ENCODE peak calls at places on chromosomes 2 and 18, in seven cellular contexts. One of them, this sample, is unnamed.

GRCh38 chr18:11512096-11513030 is 97.0 kb upstream of the SLC35G4 start:
- DNase-seq in HFFc6: peak
- DNase-seq in GM13976: no peak
- DNase-seq in cardiac fibroblast: peak
- DNase-seq in OCI-LY7: peak
- DNase-seq in breast epithelium: no peak
- DNase-seq in fibroblast of lung: no peak
- DNase-seq in this sample: no peak

GRCh38 chr2:25951071-25951547 is 31.2 kb downstream of the KIF3C start:
- DNase-seq in HFFc6: peak
- DNase-seq in GM13976: peak
- DNase-seq in cardiac fibroblast: peak
- DNase-seq in OCI-LY7: peak
- DNase-seq in breast epithelium: peak
- DNase-seq in fibroblast of lung: peak
- DNase-seq in this sample: peak

GRCh38 chr2:46552086-46552485 is 72.7 kb downstream of the TMEM247 start:
- DNase-seq in HFFc6: no peak
- DNase-seq in GM13976: no peak
- DNase-seq in cardiac fibroblast: no peak
- DNase-seq in OCI-LY7: no peak
- DNase-seq in breast epithelium: no peak
- DNase-seq in fibroblast of lung: no peak
- DNase-seq in this sample: no peak

GRCh38 chr18:63138469-63139340 is 180.9 kb downstream of the BCL2 start:
- DNase-seq in HFFc6: no peak
- DNase-seq in GM13976: no peak
- DNase-seq in cardiac fibroblast: peak
- DNase-seq in OCI-LY7: peak
- DNase-seq in breast epithelium: no peak
- DNase-seq in fibroblast of lung: no peak
- DNase-seq in this sample: no peak

GRCh38 chr2:23425338-23425871 is 40.4 kb downstream of the KLHL29 start:
- DNase-seq in HFFc6: no peak
- DNase-seq in GM13976: no peak
- DNase-seq in cardiac fibroblast: no peak
- DNase-seq in OCI-LY7: no peak
- DNase-seq in breast epithelium: no peak
- DNase-seq in fibroblast of lung: no peak
- DNase-seq in this sample: no peak

GRCh38 chr2:203155406-203155805 is 83.4 kb upstream of the CYP20A1 start:
- DNase-seq in HFFc6: no peak
- DNase-seq in GM13976: no peak
- DNase-seq in cardiac fibroblast: no peak
- DNase-seq in OCI-LY7: peak
- DNase-seq in breast epithelium: no peak
- DNase-seq in fibroblast of lung: no peak
- DNase-seq in this sample: no peak

GRCh38 chr2:69831354-69831905 is 2.0 kb downstream of the GMCL1 start:
- DNase-seq in HFFc6: no peak
- DNase-seq in GM13976: no peak
- DNase-seq in cardiac fibroblast: no peak
- DNase-seq in OCI-LY7: no peak
- DNase-seq in breast epithelium: no peak
- DNase-seq in fibroblast of lung: peak
- DNase-seq in this sample: no peak

GRCh38 chr2:44077942-44078511 is 82.2 kb upstream of the LRPPRC start:
- DNase-seq in HFFc6: no peak
- DNase-seq in GM13976: no peak
- DNase-seq in cardiac fibroblast: no peak
- DNase-seq in OCI-LY7: no peak
- DNase-seq in breast epithelium: no peak
- DNase-seq in fibroblast of lung: no peak
- DNase-seq in this sample: no peak

GRCh38 chr2:204842731-204843490 is 297.6 kb downstream of the PARD3B start:
- DNase-seq in HFFc6: peak
- DNase-seq in GM13976: no peak
- DNase-seq in cardiac fibroblast: peak
- DNase-seq in OCI-LY7: no peak
- DNase-seq in breast epithelium: no peak
- DNase-seq in fibroblast of lung: peak
- DNase-seq in this sample: peak

GRCh38 chr2:162968306-162968705 is 129.7 kb upstream of the KCNH7 start:
- DNase-seq in HFFc6: no peak
- DNase-seq in GM13976: no peak
- DNase-seq in cardiac fibroblast: no peak
- DNase-seq in OCI-LY7: no peak
- DNase-seq in breast epithelium: no peak
- DNase-seq in fibroblast of lung: no peak
- DNase-seq in this sample: no peak

GRCh38 chr2:150127995-150128394 is 359.5 kb downstream of the RND3 start:
- DNase-seq in HFFc6: peak
- DNase-seq in GM13976: no peak
- DNase-seq in cardiac fibroblast: peak
- DNase-seq in OCI-LY7: no peak
- DNase-seq in breast epithelium: no peak
- DNase-seq in fibroblast of lung: peak
- DNase-seq in this sample: peak

GRCh38 chr18:73983970-73984369 is 163.7 kb downstream of the FBXO15 start:
- DNase-seq in HFFc6: no peak
- DNase-seq in GM13976: no peak
- DNase-seq in cardiac fibroblast: no peak
- DNase-seq in OCI-LY7: no peak
- DNase-seq in breast epithelium: no peak
- DNase-seq in fibroblast of lung: no peak
- DNase-seq in this sample: no peak

GRCh38 chr18:73979742-73980141 is 167.9 kb downstream of the FBXO15 start:
- DNase-seq in HFFc6: peak
- DNase-seq in GM13976: no peak
- DNase-seq in cardiac fibroblast: no peak
- DNase-seq in OCI-LY7: no peak
- DNase-seq in breast epithelium: no peak
- DNase-seq in fibroblast of lung: peak
- DNase-seq in this sample: no peak

GRCh38 chr18:73983496-73983895 is 164.1 kb downstream of the FBXO15 start:
- DNase-seq in HFFc6: no peak
- DNase-seq in GM13976: no peak
- DNase-seq in cardiac fibroblast: no peak
- DNase-seq in OCI-LY7: no peak
- DNase-seq in breast epithelium: no peak
- DNase-seq in fibroblast of lung: no peak
- DNase-seq in this sample: no peak

GRCh38 chr18:73975266-73975665 is 172.4 kb downstream of the FBXO15 start:
- DNase-seq in HFFc6: no peak
- DNase-seq in GM13976: no peak
- DNase-seq in cardiac fibroblast: peak
- DNase-seq in OCI-LY7: no peak
- DNase-seq in breast epithelium: no peak
- DNase-seq in fibroblast of lung: peak
- DNase-seq in this sample: no peak

GRCh38 chr18:73980289-73980979 is 167.2 kb downstream of the FBXO15 start:
- DNase-seq in HFFc6: no peak
- DNase-seq in GM13976: no peak
- DNase-seq in cardiac fibroblast: peak
- DNase-seq in OCI-LY7: no peak
- DNase-seq in breast epithelium: no peak
- DNase-seq in fibroblast of lung: peak
- DNase-seq in this sample: no peak
- TF ChIP-seq CTCF in HFFc6: peak
- TF ChIP-seq CTCF in GM13976: no peak
- TF ChIP-seq CTCF in cardiac fibroblast: peak
- TF ChIP-seq CTCF in OCI-LY7: peak
- TF ChIP-seq CTCF in breast epithelium: no peak
- TF ChIP-seq CTCF in fibroblast of lung: peak
- TF ChIP-seq CTCF in this sample: peak

GRCh38 chr2:232333361-232334135 is 45.0 kb upstream of the ALPP start:
- DNase-seq in HFFc6: no peak
- DNase-seq in GM13976: no peak
- DNase-seq in cardiac fibroblast: peak
- DNase-seq in OCI-LY7: peak
- DNase-seq in breast epithelium: peak
- DNase-seq in fibroblast of lung: no peak
- DNase-seq in this sample: no peak
- TF ChIP-seq CTCF in HFFc6: peak
- TF ChIP-seq CTCF in GM13976: peak
- TF ChIP-seq CTCF in cardiac fibroblast: peak
- TF ChIP-seq CTCF in OCI-LY7: peak
- TF ChIP-seq CTCF in breast epithelium: no peak
- TF ChIP-seq CTCF in fibroblast of lung: peak
- TF ChIP-seq CTCF in this sample: peak

DNA sequence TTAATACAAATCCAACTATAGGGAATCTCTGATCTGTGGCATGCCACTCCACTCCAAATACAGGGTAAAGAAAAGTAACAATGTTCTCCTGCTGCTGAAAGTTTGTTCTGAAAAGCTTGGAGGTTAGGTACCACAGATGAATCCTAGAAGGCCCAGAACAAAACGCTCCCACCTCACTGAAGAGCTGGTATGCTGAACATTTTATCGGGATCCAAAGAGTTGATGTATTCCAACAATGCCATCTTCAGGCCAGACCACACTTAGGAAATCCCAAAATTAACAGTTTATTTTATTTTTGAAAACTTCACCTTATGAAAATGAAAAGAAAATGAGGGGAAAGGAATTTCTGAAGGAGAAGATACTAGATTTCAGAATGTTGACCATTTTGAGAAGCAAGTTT is 145.1 kb upstream of the CDH19 start:
- DNase-seq in HFFc6: no peak
- DNase-seq in GM13976: no peak
- DNase-seq in cardiac fibroblast: peak
- DNase-seq in OCI-LY7: no peak
- DNase-seq in breast epithelium: no peak
- DNase-seq in fibroblast of lung: peak
- DNase-seq in this sample: no peak
- TF ChIP-seq CTCF in HFFc6: no peak
- TF ChIP-seq CTCF in GM13976: no peak
- TF ChIP-seq CTCF in cardiac fibroblast: peak
- TF ChIP-seq CTCF in OCI-LY7: no peak
- TF ChIP-seq CTCF in breast epithelium: no peak
- TF ChIP-seq CTCF in fibroblast of lung: no peak
- TF ChIP-seq CTCF in this sample: peak

DNA sequence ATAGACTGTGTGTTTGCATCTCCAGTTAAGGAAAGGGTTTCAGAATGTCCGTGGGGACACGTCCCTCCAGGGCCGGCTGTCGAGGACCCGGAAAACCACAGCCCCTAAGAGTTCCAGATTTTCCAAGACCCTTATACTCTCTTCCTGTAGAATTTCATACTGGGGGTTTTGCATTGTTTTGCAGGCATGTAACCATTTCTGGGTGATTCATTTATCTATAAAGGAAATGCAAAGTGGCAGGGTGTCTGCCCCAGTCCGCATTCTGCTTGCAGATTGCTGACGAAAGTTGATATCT is 8.5 kb downstream of the SP9 start:
- DNase-seq in HFFc6: no peak
- DNase-seq in GM13976: no peak
- DNase-seq in cardiac fibroblast: no peak
- DNase-seq in OCI-LY7: no peak
- DNase-seq in breast epithelium: no peak
- DNase-seq in fibroblast of lung: no peak
- DNase-seq in this sample: no peak
- TF ChIP-seq CTCF in HFFc6: no peak
- TF ChIP-seq CTCF in GM13976: no peak
- TF ChIP-seq CTCF in cardiac fibroblast: no peak
- TF ChIP-seq CTCF in OCI-LY7: no peak
- TF ChIP-seq CTCF in breast epithelium: no peak
- TF ChIP-seq CTCF in fibroblast of lung: no peak
- TF ChIP-seq CTCF in this sample: no peak

GRCh38 chr18:51097046-51097822 is 67.2 kb downstream of the SMAD4 start:
- DNase-seq in HFFc6: no peak
- DNase-seq in GM13976: no peak
- DNase-seq in cardiac fibroblast: no peak
- DNase-seq in OCI-LY7: no peak
- DNase-seq in breast epithelium: no peak
- DNase-seq in fibroblast of lung: no peak
- DNase-seq in this sample: no peak

GRCh38 chr18:51098513-51098912 is 68.5 kb downstream of the SMAD4 start:
- DNase-seq in HFFc6: no peak
- DNase-seq in GM13976: no peak
- DNase-seq in cardiac fibroblast: no peak
- DNase-seq in OCI-LY7: no peak
- DNase-seq in breast epithelium: no peak
- DNase-seq in fibroblast of lung: no peak
- DNase-seq in this sample: no peak

GRCh38 chr18:51098082-51098481 is 68.1 kb downstream of the SMAD4 start:
- DNase-seq in HFFc6: no peak
- DNase-seq in GM13976: no peak
- DNase-seq in cardiac fibroblast: no peak
- DNase-seq in OCI-LY7: no peak
- DNase-seq in breast epithelium: no peak
- DNase-seq in fibroblast of lung: no peak
- DNase-seq in this sample: no peak

DNA sequence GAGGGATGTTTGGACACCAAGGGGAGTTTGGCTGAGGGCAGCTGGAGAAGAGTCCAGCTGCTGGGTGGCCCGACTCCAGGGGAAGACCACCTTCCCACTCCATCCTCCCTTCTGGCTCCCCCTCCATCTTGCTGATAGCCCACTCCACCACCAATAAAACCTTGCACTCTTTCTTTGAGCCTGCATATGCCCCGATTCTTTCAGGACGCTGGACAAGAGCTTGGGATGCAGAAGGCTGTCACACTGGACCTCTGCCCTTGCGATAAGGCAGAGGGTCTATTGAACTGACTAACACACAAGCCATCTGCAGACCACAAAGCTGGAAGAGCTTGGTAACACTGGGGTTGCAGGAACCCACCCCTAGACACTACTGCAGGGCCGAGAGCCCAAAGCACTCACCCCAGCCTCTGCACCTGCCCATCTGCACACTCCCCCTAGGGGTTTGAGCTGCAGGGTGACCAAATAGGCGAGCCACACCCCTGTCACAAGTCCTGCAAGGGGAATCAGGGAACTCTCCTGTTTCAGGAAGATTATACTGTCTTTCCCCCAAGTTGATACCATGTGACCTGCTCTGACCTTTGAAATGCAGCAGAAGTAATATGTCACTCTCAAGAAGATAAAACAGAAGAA is 70.5 kb downstream of the SMAD4 start:
- DNase-seq in HFFc6: no peak
- DNase-seq in GM13976: no peak
- DNase-seq in cardiac fibroblast: no peak
- DNase-seq in OCI-LY7: no peak
- DNase-seq in breast epithelium: no peak
- DNase-seq in fibroblast of lung: no peak
- DNase-seq in this sample: no peak
- TF ChIP-seq CTCF in HFFc6: no peak
- TF ChIP-seq CTCF in GM13976: no peak
- TF ChIP-seq CTCF in cardiac fibroblast: no peak
- TF ChIP-seq CTCF in OCI-LY7: no peak
- TF ChIP-seq CTCF in breast epithelium: no peak
- TF ChIP-seq CTCF in fibroblast of lung: no peak
- TF ChIP-seq CTCF in this sample: no peak

GRCh38 chr2:165778653-165779451 is 15.2 kb downstream of the GALNT3 start:
- DNase-seq in HFFc6: no peak
- DNase-seq in GM13976: peak
- DNase-seq in cardiac fibroblast: peak
- DNase-seq in OCI-LY7: peak
- DNase-seq in breast epithelium: no peak
- DNase-seq in fibroblast of lung: no peak
- DNase-seq in this sample: no peak
- TF ChIP-seq CTCF in HFFc6: peak
- TF ChIP-seq CTCF in GM13976: peak
- TF ChIP-seq CTCF in cardiac fibroblast: peak
- TF ChIP-seq CTCF in OCI-LY7: peak
- TF ChIP-seq CTCF in breast epithelium: no peak
- TF ChIP-seq CTCF in fibroblast of lung: peak
- TF ChIP-seq CTCF in this sample: peak

GRCh38 chr2:19769513-19769912 is 132.3 kb downstream of the TTC32 start:
- DNase-seq in HFFc6: peak
- DNase-seq in GM13976: no peak
- DNase-seq in cardiac fibroblast: peak
- DNase-seq in OCI-LY7: peak
- DNase-seq in breast epithelium: no peak
- DNase-seq in fibroblast of lung: no peak
- DNase-seq in this sample: no peak
- TF ChIP-seq CTCF in HFFc6: peak
- TF ChIP-seq CTCF in GM13976: peak
- TF ChIP-seq CTCF in cardiac fibroblast: peak
- TF ChIP-seq CTCF in OCI-LY7: peak
- TF ChIP-seq CTCF in breast epithelium: no peak
- TF ChIP-seq CTCF in fibroblast of lung: no peak
- TF ChIP-seq CTCF in this sample: peak

This sample was measured in epithelial cell of proximal tubule.